ENCODE peak calls at places on chromosome 9, in four cellular contexts. A is GM12891, R is GM12878, N is K562. L is an unnamed sample.

GRCh38 chr9:14314424-14314928 is 535 bp upstream of the NFIB start:
- DNase-seq in A (no peak), R (no peak), N (peak), L (no peak)

GRCh38 chr9:128136816-128137793 is 9.6 kb upstream of the PTGES2 start:
- DNase-seq in A (no peak), N (peak), R (no peak), L (no peak)

GRCh38 chr9:97740848-97741821 is 44.0 kb upstream of the XPA start:
- DNase-seq in R (no peak), A (peak), N (peak), L (no peak)

GRCh38 chr9:21550392-21550791 is 68.3 kb upstream of the IFNE start:
- DNase-seq in N (no peak), A (no peak), R (no peak), L (no peak)

GRCh38 chr9:21096172-21096900 is 18.6 kb upstream of the IFNB1 start:
- DNase-seq in A (peak), N (no peak), R (peak), L (no peak)

GRCh38 chr9:107141967-107142366 is 141.1 kb upstream of the RAD23B start:
- DNase-seq in A (no peak), R (no peak), N (no peak), L (no peak)

GRCh38 chr9:112301420-112301819 is 32.0 kb downstream of the PTBP3 start:
- DNase-seq in N (no peak), R (no peak), A (no peak), L (no peak)

GRCh38 chr9:35864695-35865255 is 5.4 kb downstream of the OR13J1 start:
- DNase-seq in N (no peak), A (no peak), R (no peak), L (no peak)

GRCh38 chr9:95296761-95297160 is 20.7 kb downstream of the FANCC start:
- DNase-seq in R (no peak), N (no peak), A (no peak), L (no peak)

GRCh38 chr9:134928796-134929559 is 11.3 kb upstream of the FCN1 start:
- DNase-seq in A (no peak), N (no peak), R (no peak), L (peak)

GRCh38 chr9:98972641-98973545 is 29.2 kb downstream of the COL15A1 start:
- DNase-seq in A (no peak), R (no peak), N (no peak), L (no peak)

GRCh38 chr9:124145903-124146575 is 111.7 kb upstream of the NEK6 start:
- DNase-seq in N (no peak), A (no peak), R (no peak), L (no peak)

GRCh38 chr9:130872912-130873503 is 23.6 kb downstream of the QRFP start:
- DNase-seq in N (peak), R (no peak), A (no peak), L (no peak)

GRCh38 chr9:122325124-122325523 is 45.7 kb upstream of the PTGS1 start:
- DNase-seq in A (no peak), R (no peak), N (no peak), L (no peak)

GRCh38 chr9:99023831-99024230 is 80.1 kb downstream of the COL15A1 start:
- DNase-seq in A (no peak), N (no peak), R (no peak), L (no peak)

GRCh38 chr9:20442461-20443319 is 179.6 kb downstream of the MLLT3 start:
- DNase-seq in A (no peak), N (no peak), R (no peak), L (no peak)

GRCh38 chr9:84738353-84738752 is 68.8 kb downstream of the NTRK2 start:
- DNase-seq in N (no peak), A (no peak), R (no peak), L (no peak)

GRCh38 chr9:94922098-94922607 is 195.7 kb downstream of the AOPEP start:
- DNase-seq in R (no peak), N (no peak), A (no peak), L (peak)

GRCh38 chr9:487429-487828 is 272.8 kb downstream of the DOCK8 start:
- DNase-seq in R (no peak), A (no peak), N (no peak), L (no peak)

GRCh38 chr9:127423591-127423933 is 620 bp upstream of the ZNF79 start:
- DNase-seq in R (no peak), N (no peak), A (no peak), L (no peak)

GRCh38 chr9:109971226-109971625 is 191.2 kb downstream of the PALM2AKAP2 start:
- DNase-seq in R (no peak), A (no peak), N (no peak), L (no peak)

GRCh38 chr9:107170801-107171200 is 112.3 kb upstream of the RAD23B start:
- DNase-seq in R (no peak), N (no peak), A (no peak), L (no peak)

GRCh38 chr9:124183772-124184171 is 74.0 kb upstream of the NEK6 start:
- DNase-seq in R (no peak), A (no peak), N (no peak), L (no peak)

GRCh38 chr9:133113163-133113927 is 7.7 kb downstream of the RALGDS start:
- DNase-seq in N (no peak), R (no peak), A (no peak), L (no peak)

GRCh38 chr9:36317766-36318165 is 59.5 kb upstream of the GNE start:
- DNase-seq in A (no peak), N (no peak), R (no peak), L (no peak)

GRCh38 chr9:36842560-36843530 is 191.2 kb downstream of the PAX5 start:
- DNase-seq in N (no peak), A (no peak), R (no peak), L (no peak)

GRCh38 chr9:20844916-20845315 is 160.9 kb downstream of the FOCAD start:
- DNase-seq in A (no peak), N (no peak), R (no peak), L (no peak)

GRCh38 chr9:14080940-14081621 is 232.9 kb downstream of the NFIB start:
- DNase-seq in A (no peak), R (no peak), N (no peak), L (no peak)

GRCh38 chr9:124257865-124258764 is at the start of gene NEK6:
- DNase-seq in N (peak), R (no peak), A (peak), L (no peak)

GRCh38 chr9:88808019-88808656 is 183.1 kb upstream of the S1PR3 start:
- DNase-seq in A (no peak), N (no peak), R (no peak), L (peak)

GRCh38 chr9:122386316-122386872 is 15.6 kb downstream of the PTGS1 start:
- DNase-seq in N (no peak), R (no peak), A (no peak), L (no peak)

GRCh38 chr9:94011134-94011533 is 56.0 kb upstream of the BARX1 start:
- DNase-seq in A (no peak), R (no peak), N (no peak), L (no peak)

GRCh38 chr9:83130541-83130940 is 67.6 kb upstream of the RASEF start:
- DNase-seq in R (no peak), N (no peak), A (no peak), L (no peak)
- TF ChIP-seq SPI1 in R (no peak), N (no peak), A (no peak), L (no peak)

GRCh38 chr9:129287595-129288305 is 109.7 kb upstream of the IER5L start:
- DNase-seq in A (no peak), R (no peak), N (no peak), L (no peak)
- TF ChIP-seq SPI1 in A (no peak), R (no peak), N (no peak), L (no peak)

GRCh38 chr9:5264219-5264595 is 33.0 kb downstream of the INSL4 start:
- DNase-seq in R (no peak), A (no peak), N (no peak), L (no peak)

GRCh38 chr9:5265939-5266338 is 34.7 kb downstream of the INSL4 start:
- DNase-seq in N (no peak), A (no peak), R (no peak), L (no peak)

GRCh38 chr9:5269249-5269715 is 35.2 kb downstream of the RLN2 start:
- DNase-seq in A (no peak), R (no peak), N (no peak), L (no peak)

DNA sequence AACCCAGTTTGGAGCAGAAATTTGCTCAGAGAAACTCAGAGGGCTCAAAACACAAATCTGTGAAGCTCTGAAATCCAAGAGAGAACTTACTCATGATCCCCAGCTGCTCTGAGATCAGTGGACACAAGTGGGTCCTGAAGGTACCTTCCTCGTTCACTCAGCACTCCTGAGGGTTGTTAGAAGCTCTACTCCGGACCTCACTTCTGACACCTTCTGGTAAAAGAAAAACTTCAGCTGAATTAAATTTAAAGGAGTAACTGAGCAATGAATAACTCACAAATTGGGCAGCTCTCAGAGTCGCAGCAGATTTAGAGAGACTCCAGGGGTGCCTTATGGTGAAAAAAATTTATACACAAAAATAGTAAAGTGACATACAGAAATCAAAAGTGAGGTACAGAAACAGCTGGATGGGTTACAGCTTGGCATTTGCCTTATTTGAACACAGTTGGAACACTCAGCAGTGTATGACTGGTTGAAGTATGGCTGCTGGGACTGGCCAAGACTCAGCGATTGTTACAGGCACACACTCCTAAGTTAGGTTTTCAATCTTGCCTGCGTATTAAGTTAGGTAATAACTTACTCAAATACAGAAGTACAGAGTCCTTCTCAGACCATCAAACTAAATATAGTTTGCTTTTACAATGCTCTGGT is 32.5 kb downstream of the INSL4 start:
- DNase-seq in A (no peak), N (no peak), R (no peak), L (no peak)
- TF ChIP-seq SPI1 in A (no peak), N (no peak), R (no peak), L (no peak)

GRCh38 chr9:125963932-125964331 is 216.8 kb downstream of the PBX3 start:
- DNase-seq in R (no peak), A (no peak), N (no peak), L (no peak)
- TF ChIP-seq SPI1 in R (peak), A (no peak), N (no peak), L (no peak)

GRCh38 chr9:136423432-136424146 is 13.1 kb downstream of the PMPCA start:
- DNase-seq in R (no peak), N (no peak), A (no peak), L (no peak)

GRCh38 chr9:136422876-136423275 is 12.4 kb downstream of the PMPCA start:
- DNase-seq in N (no peak), A (no peak), R (no peak), L (no peak)

GRCh38 chr9:136426787-136427186 is 12.9 kb downstream of the INPP5E start:
- DNase-seq in A (no peak), N (no peak), R (no peak), L (no peak)

GRCh38 chr9:136421791-136422190 is 11.3 kb downstream of the PMPCA start:
- DNase-seq in N (no peak), A (no peak), R (no peak), L (no peak)

DNA sequence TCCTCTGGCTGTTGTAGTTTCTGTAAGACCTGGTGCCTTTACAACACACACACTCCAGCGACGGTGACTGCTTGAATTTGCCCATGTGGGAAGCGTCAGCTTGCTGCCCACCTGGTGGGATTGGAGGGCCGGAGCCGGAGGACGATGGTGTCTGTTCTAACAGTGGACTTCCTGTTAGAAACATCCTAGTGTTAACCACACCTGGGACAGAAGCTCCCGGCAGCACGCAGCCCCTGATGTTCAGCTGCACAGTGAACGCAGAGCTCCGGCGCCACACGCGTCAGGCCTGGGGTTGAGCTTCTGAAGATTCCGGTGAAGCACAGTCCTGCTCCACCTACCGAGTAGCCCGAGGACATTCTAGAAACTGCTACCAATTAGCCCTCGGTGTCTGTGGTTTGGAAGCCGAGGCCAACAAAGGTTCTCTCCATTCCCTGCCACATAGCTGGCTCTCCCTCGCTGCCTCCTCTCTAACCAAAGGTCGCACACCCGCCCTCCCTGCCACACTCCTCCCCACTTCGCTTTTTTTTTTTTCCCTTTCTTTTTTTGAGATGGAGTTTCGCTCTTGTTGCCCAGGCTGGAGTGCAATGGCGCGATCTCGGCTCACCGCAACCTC is 14.4 kb downstream of the PMPCA start:
- DNase-seq in N (no peak), R (no peak), A (no peak), L (no peak)
- TF ChIP-seq SPI1 in N (no peak), R (no peak), A (no peak), L (no peak)

GRCh38 chr9:34513567-34514214 is 9.1 kb downstream of the ENHO start:
- DNase-seq in R (no peak), N (no peak), A (no peak), L (no peak)
- TF ChIP-seq SPI1 in R (no peak), N (no peak), A (no peak), L (no peak)

GRCh38 chr9:38025166-38025565 is 43.9 kb downstream of the SHB start:
- DNase-seq in R (no peak), N (no peak), A (no peak), L (no peak)
- TF ChIP-seq SPI1 in R (no peak), N (no peak), A (no peak), L (no peak)

DNA sequence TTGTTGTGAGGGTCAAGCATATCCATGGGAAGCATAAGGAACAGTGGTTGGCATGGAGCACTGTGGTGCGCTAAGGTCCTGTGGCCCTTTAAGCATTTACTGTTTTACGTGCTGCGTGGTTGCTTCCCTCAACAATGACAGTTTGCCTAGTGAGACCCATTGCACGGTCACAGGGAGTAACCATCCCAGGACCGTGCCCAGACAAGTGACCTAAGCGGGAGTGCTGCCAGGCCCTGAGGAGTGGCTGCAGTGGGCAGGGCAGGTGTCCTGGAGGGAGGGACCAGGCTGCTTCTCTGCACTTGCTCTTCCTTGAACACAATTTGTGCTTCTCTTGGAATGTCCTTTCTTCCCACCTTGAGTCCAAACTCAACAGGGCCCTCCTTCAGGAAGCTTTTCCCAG is 64.6 kb downstream of the RGS3 start:
- DNase-seq in N (no peak), A (no peak), R (no peak), L (no peak)
- TF ChIP-seq SPI1 in N (no peak), A (no peak), R (no peak), L (no peak)